ENCODE peak calls at places on chromosome X, in seven cellular contexts. One of them, this sample, is unnamed.

GRCh38 chrX:134670241-134670811 is 12.1 kb upstream of the PLAC1 start:
- DNase-seq in gastrocnemius medialis: peak
- DNase-seq in uterus: no peak
- DNase-seq in choroid plexus epithelial cell: peak
- DNase-seq in GM12865: no peak
- DNase-seq in CD8-positive, alpha-beta T cell: no peak
- DNase-seq in tibial nerve: no peak
- DNase-seq in this sample: no peak

GRCh38 chrX:72621619-72622485 is 49.2 kb upstream of the HDAC8 start:
- DNase-seq in gastrocnemius medialis: no peak
- DNase-seq in GM12865: peak
- DNase-seq in tibial nerve: no peak
- DNase-seq in CD8-positive, alpha-beta T cell: no peak
- DNase-seq in choroid plexus epithelial cell: peak
- DNase-seq in uterus: no peak
- DNase-seq in this sample: no peak

GRCh38 chrX:68234171-68234910 is 199.0 kb downstream of the OPHN1 start:
- DNase-seq in choroid plexus epithelial cell: peak
- DNase-seq in GM12865: no peak
- DNase-seq in gastrocnemius medialis: no peak
- DNase-seq in CD8-positive, alpha-beta T cell: no peak
- DNase-seq in tibial nerve: no peak
- DNase-seq in uterus: no peak
- DNase-seq in this sample: no peak

GRCh38 chrX:51641421-51642021 is 22.8 kb upstream of the CENPVL3 start:
- DNase-seq in GM12865: peak
- DNase-seq in uterus: no peak
- DNase-seq in tibial nerve: peak
- DNase-seq in choroid plexus epithelial cell: peak
- DNase-seq in gastrocnemius medialis: no peak
- DNase-seq in CD8-positive, alpha-beta T cell: no peak
- DNase-seq in this sample: no peak

GRCh38 chrX:132853040-132853439 is 105.4 kb downstream of the HS6ST2 start:
- DNase-seq in CD8-positive, alpha-beta T cell: no peak
- DNase-seq in gastrocnemius medialis: no peak
- DNase-seq in GM12865: no peak
- DNase-seq in choroid plexus epithelial cell: peak
- DNase-seq in tibial nerve: no peak
- DNase-seq in uterus: no peak
- DNase-seq in this sample: no peak

GRCh38 chrX:71163010-71163409 is 18.4 kb downstream of the NLGN3 start:
- DNase-seq in tibial nerve: no peak
- DNase-seq in gastrocnemius medialis: no peak
- DNase-seq in choroid plexus epithelial cell: no peak
- DNase-seq in uterus: no peak
- DNase-seq in CD8-positive, alpha-beta T cell: no peak
- DNase-seq in GM12865: no peak
- DNase-seq in this sample: no peak

GRCh38 chrX:47145408-47146120 is 543 bp downstream of the RBM10 start:
- DNase-seq in CD8-positive, alpha-beta T cell: no peak
- DNase-seq in gastrocnemius medialis: no peak
- DNase-seq in uterus: peak
- DNase-seq in choroid plexus epithelial cell: no peak
- DNase-seq in tibial nerve: no peak
- DNase-seq in GM12865: no peak
- DNase-seq in this sample: no peak

GRCh38 chrX:71871367-71871766 is 39.3 kb upstream of the NHSL2 start:
- DNase-seq in choroid plexus epithelial cell: peak
- DNase-seq in CD8-positive, alpha-beta T cell: no peak
- DNase-seq in uterus: no peak
- DNase-seq in tibial nerve: peak
- DNase-seq in gastrocnemius medialis: no peak
- DNase-seq in GM12865: no peak
- DNase-seq in this sample: no peak

GRCh38 chrX:46758956-46759644 is at the start of gene SLC9A7:
- DNase-seq in GM12865: peak
- DNase-seq in choroid plexus epithelial cell: peak
- DNase-seq in gastrocnemius medialis: peak
- DNase-seq in uterus: peak
- DNase-seq in tibial nerve: peak
- DNase-seq in CD8-positive, alpha-beta T cell: peak
- DNase-seq in this sample: peak

GRCh38 chrX:82816001-82816400 is 692.1 kb upstream of the POU3F4 start:
- DNase-seq in gastrocnemius medialis: no peak
- DNase-seq in CD8-positive, alpha-beta T cell: no peak
- DNase-seq in choroid plexus epithelial cell: no peak
- DNase-seq in GM12865: no peak
- DNase-seq in uterus: no peak
- DNase-seq in tibial nerve: no peak
- DNase-seq in this sample: no peak

GRCh38 chrX:107978707-107979307 is 3.4 kb downstream of the TEX13B start:
- DNase-seq in gastrocnemius medialis: no peak
- DNase-seq in GM12865: peak
- DNase-seq in tibial nerve: no peak
- DNase-seq in choroid plexus epithelial cell: peak
- DNase-seq in uterus: no peak
- DNase-seq in CD8-positive, alpha-beta T cell: no peak
- DNase-seq in this sample: no peak

GRCh38 chrX:27251369-27251768 is 211.8 kb downstream of the PPP4R3C start:
- DNase-seq in choroid plexus epithelial cell: no peak
- DNase-seq in uterus: no peak
- DNase-seq in CD8-positive, alpha-beta T cell: no peak
- DNase-seq in gastrocnemius medialis: no peak
- DNase-seq in tibial nerve: no peak
- DNase-seq in GM12865: no peak
- DNase-seq in this sample: no peak

GRCh38 chrX:32267796-32268195 is 943.6 kb downstream of the DMD start:
- DNase-seq in gastrocnemius medialis: no peak
- DNase-seq in GM12865: no peak
- DNase-seq in choroid plexus epithelial cell: no peak
- DNase-seq in uterus: no peak
- DNase-seq in tibial nerve: no peak
- DNase-seq in CD8-positive, alpha-beta T cell: no peak
- DNase-seq in this sample: no peak

GRCh38 chrX:31233941-31234496 is 162.2 kb upstream of the FTHL17 start:
- DNase-seq in choroid plexus epithelial cell: no peak
- DNase-seq in tibial nerve: no peak
- DNase-seq in gastrocnemius medialis: no peak
- DNase-seq in CD8-positive, alpha-beta T cell: no peak
- DNase-seq in GM12865: peak
- DNase-seq in uterus: no peak
- DNase-seq in this sample: no peak

GRCh38 chrX:39816871-39817731 is 280.7 kb downstream of the BCOR start:
- DNase-seq in CD8-positive, alpha-beta T cell: no peak
- DNase-seq in choroid plexus epithelial cell: peak
- DNase-seq in tibial nerve: no peak
- DNase-seq in GM12865: no peak
- DNase-seq in gastrocnemius medialis: no peak
- DNase-seq in uterus: no peak
- DNase-seq in this sample: no peak

GRCh38 chrX:110180176-110180927 is 137.5 kb downstream of the AMMECR1 start:
- DNase-seq in GM12865: no peak
- DNase-seq in tibial nerve: no peak
- DNase-seq in CD8-positive, alpha-beta T cell: no peak
- DNase-seq in choroid plexus epithelial cell: peak
- DNase-seq in uterus: peak
- DNase-seq in gastrocnemius medialis: peak
- DNase-seq in this sample: no peak

GRCh38 chrX:70262952-70263567 is 3.1 kb upstream of the P2RY4 start:
- DNase-seq in uterus: no peak
- DNase-seq in GM12865: peak
- DNase-seq in gastrocnemius medialis: no peak
- DNase-seq in tibial nerve: no peak
- DNase-seq in choroid plexus epithelial cell: peak
- DNase-seq in CD8-positive, alpha-beta T cell: no peak
- DNase-seq in this sample: no peak

DNA sequence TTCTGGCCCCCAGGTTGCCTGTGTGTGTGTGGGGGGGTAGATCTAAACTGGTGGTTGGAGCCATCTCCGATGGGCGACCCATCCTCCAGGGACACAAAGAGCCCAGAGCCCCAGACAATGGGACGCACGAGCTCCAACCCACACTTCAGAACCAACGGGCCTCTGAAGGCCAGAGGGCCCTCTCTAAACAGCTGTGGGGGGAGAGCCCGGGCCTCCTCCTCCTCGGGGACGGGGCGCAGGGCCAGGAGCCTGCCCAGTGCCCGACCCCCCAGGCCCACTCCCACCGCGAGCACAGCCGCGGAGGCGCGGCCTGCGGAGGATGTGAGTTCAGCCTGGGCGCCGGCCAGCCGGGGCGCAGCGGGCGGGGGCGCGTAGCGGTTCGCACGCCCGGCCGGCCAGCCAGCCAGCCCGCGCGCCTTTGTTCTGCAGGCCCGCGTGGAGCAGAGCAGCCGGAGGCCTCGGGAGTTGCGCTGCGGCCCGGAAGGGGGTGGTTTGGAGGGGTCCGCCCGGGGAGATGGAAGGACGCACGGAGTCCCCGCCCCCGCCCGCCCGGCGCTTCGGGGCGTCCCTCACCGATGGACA is 4.0 kb downstream of the FLNA start:
- DNase-seq in gastrocnemius medialis: no peak
- DNase-seq in GM12865: peak
- DNase-seq in uterus: no peak
- DNase-seq in CD8-positive, alpha-beta T cell: no peak
- DNase-seq in tibial nerve: no peak
- DNase-seq in choroid plexus epithelial cell: peak
- DNase-seq in this sample: no peak
- H3K4me3 ChIP-seq in gastrocnemius medialis: peak
- H3K4me3 ChIP-seq in GM12865: peak
- H3K4me3 ChIP-seq in uterus: peak
- H3K4me3 ChIP-seq in CD8-positive, alpha-beta T cell: peak
- H3K4me3 ChIP-seq in tibial nerve: peak
- H3K4me3 ChIP-seq in choroid plexus epithelial cell: peak
- H3K4me3 ChIP-seq in this sample: peak

GRCh38 chrX:16114640-16115039 is 8.7 kb upstream of the GRPR start:
- DNase-seq in uterus: no peak
- DNase-seq in gastrocnemius medialis: no peak
- DNase-seq in choroid plexus epithelial cell: peak
- DNase-seq in GM12865: peak
- DNase-seq in tibial nerve: no peak
- DNase-seq in CD8-positive, alpha-beta T cell: no peak
- DNase-seq in this sample: no peak

GRCh38 chrX:16113978-16114554 is 9.3 kb upstream of the GRPR start:
- DNase-seq in CD8-positive, alpha-beta T cell: no peak
- DNase-seq in choroid plexus epithelial cell: peak
- DNase-seq in gastrocnemius medialis: no peak
- DNase-seq in tibial nerve: no peak
- DNase-seq in GM12865: no peak
- DNase-seq in uterus: no peak
- DNase-seq in this sample: no peak

GRCh38 chrX:16112428-16112827 is 10.9 kb upstream of the GRPR start:
- DNase-seq in CD8-positive, alpha-beta T cell: no peak
- DNase-seq in choroid plexus epithelial cell: peak
- DNase-seq in gastrocnemius medialis: no peak
- DNase-seq in uterus: no peak
- DNase-seq in tibial nerve: no peak
- DNase-seq in GM12865: no peak
- DNase-seq in this sample: no peak
- TF ChIP-seq CTCF in CD8-positive, alpha-beta T cell: no peak
- TF ChIP-seq CTCF in choroid plexus epithelial cell: peak
- TF ChIP-seq CTCF in gastrocnemius medialis: no peak
- TF ChIP-seq CTCF in uterus: no peak
- TF ChIP-seq CTCF in tibial nerve: no peak
- TF ChIP-seq CTCF in GM12865: no peak
- TF ChIP-seq CTCF in this sample: no peak

DNA sequence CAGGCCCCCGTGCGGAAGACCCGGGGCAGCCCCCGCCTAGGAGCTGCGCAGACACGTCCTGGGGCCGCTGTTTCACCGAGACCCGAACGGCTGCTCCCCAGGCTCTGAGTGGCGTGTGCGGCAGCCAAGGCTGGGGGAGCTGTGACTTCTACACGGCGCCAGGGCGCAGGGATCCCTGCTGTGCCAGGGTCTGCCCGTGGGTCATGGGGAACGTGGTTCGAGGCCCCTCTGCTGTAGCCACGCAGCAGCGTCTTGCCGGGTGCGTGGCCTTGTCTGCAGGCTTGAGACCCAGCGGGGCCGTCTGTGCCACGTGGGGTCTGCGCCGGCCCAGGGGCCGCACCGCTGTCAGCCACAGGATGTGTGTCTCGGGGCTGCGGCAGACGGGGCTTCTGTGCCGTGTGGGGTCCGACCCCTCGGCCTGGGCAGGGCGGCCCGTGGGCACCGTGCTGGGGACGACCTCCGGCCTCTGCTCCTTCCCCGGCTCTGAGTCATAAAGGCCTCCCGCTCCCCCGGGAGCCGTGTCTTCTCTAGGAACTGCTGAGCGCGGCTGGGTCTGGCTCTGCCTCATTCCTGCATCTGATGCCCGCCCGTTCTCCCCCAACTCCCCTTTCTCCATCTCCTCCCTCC is 12.7 kb upstream of the GTPBP6 start:
- DNase-seq in GM12865: no peak
- DNase-seq in gastrocnemius medialis: no peak
- DNase-seq in choroid plexus epithelial cell: peak
- DNase-seq in CD8-positive, alpha-beta T cell: no peak
- DNase-seq in uterus: no peak
- DNase-seq in tibial nerve: no peak
- DNase-seq in this sample: no peak
- H3K4me3 ChIP-seq in GM12865: no peak
- H3K4me3 ChIP-seq in gastrocnemius medialis: peak
- H3K4me3 ChIP-seq in choroid plexus epithelial cell: peak
- H3K4me3 ChIP-seq in CD8-positive, alpha-beta T cell: peak
- H3K4me3 ChIP-seq in uterus: peak
- H3K4me3 ChIP-seq in tibial nerve: no peak
- H3K4me3 ChIP-seq in this sample: no peak

GRCh38 chrX:117744958-117745357 is 371.7 kb downstream of the KLHL13 start:
- DNase-seq in tibial nerve: no peak
- DNase-seq in CD8-positive, alpha-beta T cell: no peak
- DNase-seq in gastrocnemius medialis: no peak
- DNase-seq in choroid plexus epithelial cell: no peak
- DNase-seq in uterus: no peak
- DNase-seq in GM12865: no peak
- DNase-seq in this sample: no peak

GRCh38 chrX:117743469-117744251 is 372.9 kb downstream of the KLHL13 start:
- DNase-seq in choroid plexus epithelial cell: peak
- DNase-seq in CD8-positive, alpha-beta T cell: no peak
- DNase-seq in tibial nerve: no peak
- DNase-seq in uterus: no peak
- DNase-seq in GM12865: peak
- DNase-seq in gastrocnemius medialis: no peak
- DNase-seq in this sample: no peak
- TF ChIP-seq CTCF in choroid plexus epithelial cell: peak
- TF ChIP-seq CTCF in CD8-positive, alpha-beta T cell: no peak
- TF ChIP-seq CTCF in tibial nerve: no peak
- TF ChIP-seq CTCF in uterus: no peak
- TF ChIP-seq CTCF in GM12865: peak
- TF ChIP-seq CTCF in gastrocnemius medialis: no peak
- TF ChIP-seq CTCF in this sample: no peak

DNA sequence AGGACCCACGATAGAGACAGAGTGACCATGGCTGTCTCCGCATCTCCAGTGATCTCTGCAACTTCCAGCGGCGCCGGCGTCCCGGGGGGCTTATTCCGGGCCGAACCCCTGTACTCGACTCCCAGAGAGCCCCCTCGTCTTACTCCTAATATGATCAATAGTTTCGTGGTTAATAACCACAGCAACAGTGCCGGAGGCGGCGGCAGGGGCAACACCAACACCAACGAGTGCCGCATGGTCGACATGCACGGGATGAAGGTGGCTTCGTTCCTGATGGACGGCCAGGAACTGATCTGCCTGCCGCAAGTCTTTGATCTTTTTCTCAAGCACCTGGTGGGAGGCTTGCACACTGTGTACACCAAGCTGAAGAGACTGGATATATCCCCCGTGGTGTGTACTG is 343 bp downstream of the DACH2 start:
- DNase-seq in CD8-positive, alpha-beta T cell: no peak
- DNase-seq in tibial nerve: no peak
- DNase-seq in choroid plexus epithelial cell: no peak
- DNase-seq in uterus: no peak
- DNase-seq in gastrocnemius medialis: no peak
- DNase-seq in GM12865: no peak
- DNase-seq in this sample: no peak
- H3K4me3 ChIP-seq in CD8-positive, alpha-beta T cell: no peak
- H3K4me3 ChIP-seq in tibial nerve: peak
- H3K4me3 ChIP-seq in choroid plexus epithelial cell: peak
- H3K4me3 ChIP-seq in uterus: peak
- H3K4me3 ChIP-seq in gastrocnemius medialis: peak
- H3K4me3 ChIP-seq in GM12865: peak
- H3K4me3 ChIP-seq in this sample: peak

This sample was measured in heart left ventricle.